ENCODE peak calls at places on chromosomes 16 and 17, in seven cellular contexts. V, R, B, Q, M, D and F are unnamed samples.

GRCh38 chr17:74659898-74660297 is 36.4 kb upstream of the CD300E start:
- DNase-seq in V (no peak), R (no peak), B (no peak), Q (no peak), M (no peak), D (no peak), F (no peak)

GRCh38 chr17:68054296-68054900 is 18.9 kb downstream of the KPNA2 start:
- DNase-seq in V (peak), R (no peak), B (no peak), Q (no peak), M (no peak), D (no peak), F (peak)

GRCh38 chr17:72920513-72920912 is 172.0 kb downstream of the SLC39A11 start:
- DNase-seq in V (no peak), R (no peak), B (no peak), Q (no peak), M (no peak), D (no peak), F (no peak)

GRCh38 chr16:62870554-62870953 is 834.3 kb upstream of the CDH8 start:
- DNase-seq in V (no peak), R (no peak), B (no peak), Q (no peak), M (no peak), D (no peak), F (no peak)

GRCh38 chr16:84740596-84741071 is 40.8 kb downstream of the USP10 start:
- DNase-seq in V (no peak), R (peak), B (no peak), Q (no peak), M (no peak), D (no peak), F (peak)

GRCh38 chr17:1256699-1257098 is 13.5 kb upstream of the BHLHA9 start:
- DNase-seq in V (no peak), R (peak), B (no peak), Q (no peak), M (no peak), D (no peak), F (no peak)

GRCh38 chr17:3886776-3887175 is 6.1 kb downstream of the CAMKK1 start:
- DNase-seq in V (peak), R (peak), B (peak), Q (no peak), M (no peak), D (no peak), F (no peak)

GRCh38 chr17:78826836-78827509 is 13.6 kb downstream of the USP36 start:
- DNase-seq in V (no peak), R (peak), B (no peak), Q (no peak), M (no peak), D (no peak), F (no peak)

GRCh38 chr17:64950871-64951270 is 31.6 kb upstream of the LRRC37A3 start:
- DNase-seq in V (peak), R (no peak), B (no peak), Q (no peak), M (no peak), D (no peak), F (no peak)

GRCh38 chr16:89174055-89174827 is 2.7 kb downstream of the CDH15 start:
- DNase-seq in V (no peak), R (no peak), B (no peak), Q (no peak), M (no peak), D (no peak), F (no peak)

GRCh38 chr16:82016268-82016667 is 5.0 kb upstream of the SDR42E1 start:
- DNase-seq in V (peak), R (no peak), B (no peak), Q (peak), M (no peak), D (no peak), F (no peak)

GRCh38 chr16:90026135-90026534 is 6.9 kb upstream of the DBNDD1 start:
- DNase-seq in V (no peak), R (no peak), B (no peak), Q (no peak), M (no peak), D (no peak), F (no peak)

GRCh38 chr16:85673529-85674417 is 15.0 kb downstream of the GINS2 start:
- DNase-seq in V (peak), R (peak), B (no peak), Q (no peak), M (no peak), D (peak), F (no peak)

GRCh38 chr16:19883296-19883951 is 1.2 kb downstream of the GPRC5B start:
- DNase-seq in V (peak), R (peak), B (peak), Q (no peak), M (no peak), D (no peak), F (peak)

GRCh38 chr16:57867000-57867561 is 64.8 kb upstream of the KIFC3 start:
- DNase-seq in V (no peak), R (no peak), B (no peak), Q (no peak), M (no peak), D (no peak), F (no peak)

GRCh38 chr16:13322357-13322756 is 421.0 kb downstream of the SHISA9 start:
- DNase-seq in V (no peak), R (no peak), B (no peak), Q (no peak), M (no peak), D (no peak), F (no peak)

GRCh38 chr16:67959930-67960329 is 8.5 kb downstream of the SLC12A4 start:
- DNase-seq in V (no peak), R (no peak), B (no peak), Q (no peak), M (no peak), D (no peak), F (no peak)

GRCh38 chr16:4369006-4369766 is 2.5 kb upstream of the VASN start:
- DNase-seq in V (no peak), R (no peak), B (no peak), Q (no peak), M (no peak), D (peak), F (peak)

GRCh38 chr16:4454618-4455017 is 19.8 kb downstream of the NMRAL1 start:
- DNase-seq in V (no peak), R (no peak), B (no peak), Q (no peak), M (no peak), D (no peak), F (no peak)

GRCh38 chr17:20010099-20010863 is 1.1 kb downstream of the SPECC1 start:
- DNase-seq in V (peak), R (peak), B (no peak), Q (peak), M (no peak), D (no peak), F (peak)

GRCh38 chr17:28711723-28712036 is at the start of gene PROCA1:
- DNase-seq in V (no peak), R (no peak), B (no peak), Q (no peak), M (no peak), D (no peak), F (no peak)
- H3K4me3 ChIP-seq in V (peak), R (peak), B (peak), Q (peak), M (peak), D (peak), F (peak)

GRCh38 chr17:34254146-34254545 is 939 bp upstream of the CCL2 start:
- DNase-seq in V (peak), R (no peak), B (peak), Q (peak), M (no peak), D (no peak), F (no peak)

GRCh38 chr17:34255841-34256240 is 756 bp downstream of the CCL2 start:
- DNase-seq in V (no peak), R (no peak), B (no peak), Q (no peak), M (no peak), D (no peak), F (no peak)

GRCh38 chr17:34255381-34255732 is 272 bp downstream of the CCL2 start:
- DNase-seq in V (no peak), R (no peak), B (no peak), Q (no peak), M (no peak), D (no peak), F (no peak)

GRCh38 chr17:34252890-34253525 is 2.1 kb upstream of the CCL2 start:
- DNase-seq in V (no peak), R (no peak), B (no peak), Q (no peak), M (no peak), D (no peak), F (no peak)

DNA sequence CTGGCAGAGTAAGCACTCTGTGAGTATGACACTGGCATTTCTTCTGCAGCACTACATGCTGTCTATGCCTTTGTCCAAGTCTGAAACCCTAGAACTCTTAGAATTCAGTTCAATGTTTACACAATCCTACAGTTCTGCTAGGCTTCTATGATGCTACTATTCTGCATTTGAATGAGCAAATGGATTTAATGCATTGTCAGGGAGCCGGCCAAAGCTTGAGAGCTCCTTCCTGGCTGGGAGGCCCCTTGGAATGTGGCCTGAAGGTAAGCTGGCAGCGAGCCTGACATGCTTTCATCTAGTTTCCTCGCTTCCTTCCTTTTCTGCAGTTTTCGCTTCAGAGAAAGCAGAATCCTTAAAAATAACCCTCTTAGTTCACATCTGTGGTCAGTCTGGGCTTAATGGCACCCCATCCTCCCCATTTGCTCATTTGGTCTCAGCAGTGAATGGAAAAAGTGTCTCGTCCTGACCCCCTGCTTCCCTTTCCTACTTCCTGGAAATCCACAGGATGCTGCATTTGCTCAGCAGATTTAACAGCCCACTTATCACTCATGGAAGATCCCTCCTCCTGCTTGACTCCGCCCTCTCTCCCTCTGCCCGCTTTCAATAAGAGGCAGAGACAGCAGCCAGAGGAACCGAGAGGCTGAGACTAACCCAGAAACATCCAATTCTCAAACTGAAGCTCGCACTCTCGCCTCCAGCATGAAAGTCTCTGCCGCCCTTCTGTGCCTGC is at the start of gene CCL2:
- DNase-seq in V (peak), R (peak), B (peak), Q (peak), M (no peak), D (no peak), F (peak)
- H3K4me3 ChIP-seq in V (peak), R (peak), B (no peak), Q (peak), M (no peak), D (peak), F (no peak)

GRCh38 chr17:35726609-35727460 is 4.6 kb upstream of the RASL10B start:
- DNase-seq in V (peak), R (peak), B (no peak), Q (no peak), M (no peak), D (no peak), F (peak)

GRCh38 chr17:35727635-35728034 is 3.8 kb upstream of the RASL10B start:
- DNase-seq in V (no peak), R (no peak), B (no peak), Q (no peak), M (no peak), D (no peak), F (no peak)

GRCh38 chr17:35730400-35731005 is 936 bp upstream of the RASL10B start:
- DNase-seq in V (no peak), R (no peak), B (no peak), Q (no peak), M (no peak), D (no peak), F (no peak)

GRCh38 chr17:35729405-35729833 is 2.0 kb upstream of the RASL10B start:
- DNase-seq in V (no peak), R (no peak), B (no peak), Q (no peak), M (no peak), D (no peak), F (no peak)

GRCh38 chr17:35728551-35728950 is 2.9 kb upstream of the RASL10B start:
- DNase-seq in V (no peak), R (no peak), B (no peak), Q (no peak), M (no peak), D (no peak), F (no peak)
- H3K4me3 ChIP-seq in V (no peak), R (no peak), B (no peak), Q (no peak), M (no peak), D (no peak), F (no peak)

GRCh38 chr17:41060052-41060604 is at the start of gene KRTAP2-3:
- DNase-seq in V (peak), R (no peak), B (no peak), Q (peak), M (peak), D (no peak), F (no peak)
- H3K4me3 ChIP-seq in V (no peak), R (no peak), B (no peak), Q (no peak), M (no peak), D (no peak), F (no peak)

DNA sequence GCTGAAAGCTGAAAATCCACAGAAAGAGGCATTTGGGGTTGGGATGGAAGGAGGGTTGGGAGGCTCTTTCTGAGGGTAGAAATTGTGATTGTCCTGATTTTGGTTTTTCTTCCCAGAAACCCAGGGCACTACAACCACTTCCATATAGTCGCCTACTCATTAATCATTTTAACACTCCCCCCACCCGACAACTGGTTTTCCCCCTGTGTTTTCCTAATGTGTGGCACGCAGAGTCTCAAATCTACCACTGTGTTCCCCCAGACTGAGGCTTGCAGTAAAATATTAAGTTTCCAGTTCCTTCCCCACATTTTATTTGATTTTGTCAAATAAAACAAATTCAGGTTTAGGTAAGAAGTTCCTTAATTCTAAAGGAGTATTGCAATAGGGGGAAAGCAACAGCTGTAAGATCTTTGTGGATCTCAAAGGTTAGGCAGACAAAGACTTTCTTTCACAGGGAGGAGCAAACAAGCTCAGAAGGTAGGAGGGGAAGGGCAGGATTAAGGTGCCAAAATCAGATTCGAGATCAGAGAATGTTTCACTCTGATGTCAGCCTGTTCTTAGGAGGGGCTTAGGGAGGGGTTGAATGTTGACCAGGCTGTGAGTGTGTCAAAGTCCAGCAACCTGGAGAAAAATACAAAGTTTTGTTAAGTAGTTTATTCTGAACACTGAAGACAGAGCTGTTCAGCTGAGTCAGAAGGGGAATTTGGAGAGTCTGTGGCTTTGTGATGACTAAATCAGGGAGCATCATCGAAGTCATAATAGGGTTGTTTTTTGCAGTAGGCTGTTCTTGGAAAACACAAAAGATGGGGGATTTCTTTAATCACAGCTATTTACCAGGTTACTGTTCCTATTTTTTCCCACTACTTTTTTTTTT is 3.6 kb downstream of the ZNF267 start:
- DNase-seq in V (peak), R (no peak), B (no peak), Q (peak), M (peak), D (no peak), F (peak)
- H3K4me3 ChIP-seq in V (peak), R (peak), B (no peak), Q (no peak), M (no peak), D (peak), F (no peak)

DNA sequence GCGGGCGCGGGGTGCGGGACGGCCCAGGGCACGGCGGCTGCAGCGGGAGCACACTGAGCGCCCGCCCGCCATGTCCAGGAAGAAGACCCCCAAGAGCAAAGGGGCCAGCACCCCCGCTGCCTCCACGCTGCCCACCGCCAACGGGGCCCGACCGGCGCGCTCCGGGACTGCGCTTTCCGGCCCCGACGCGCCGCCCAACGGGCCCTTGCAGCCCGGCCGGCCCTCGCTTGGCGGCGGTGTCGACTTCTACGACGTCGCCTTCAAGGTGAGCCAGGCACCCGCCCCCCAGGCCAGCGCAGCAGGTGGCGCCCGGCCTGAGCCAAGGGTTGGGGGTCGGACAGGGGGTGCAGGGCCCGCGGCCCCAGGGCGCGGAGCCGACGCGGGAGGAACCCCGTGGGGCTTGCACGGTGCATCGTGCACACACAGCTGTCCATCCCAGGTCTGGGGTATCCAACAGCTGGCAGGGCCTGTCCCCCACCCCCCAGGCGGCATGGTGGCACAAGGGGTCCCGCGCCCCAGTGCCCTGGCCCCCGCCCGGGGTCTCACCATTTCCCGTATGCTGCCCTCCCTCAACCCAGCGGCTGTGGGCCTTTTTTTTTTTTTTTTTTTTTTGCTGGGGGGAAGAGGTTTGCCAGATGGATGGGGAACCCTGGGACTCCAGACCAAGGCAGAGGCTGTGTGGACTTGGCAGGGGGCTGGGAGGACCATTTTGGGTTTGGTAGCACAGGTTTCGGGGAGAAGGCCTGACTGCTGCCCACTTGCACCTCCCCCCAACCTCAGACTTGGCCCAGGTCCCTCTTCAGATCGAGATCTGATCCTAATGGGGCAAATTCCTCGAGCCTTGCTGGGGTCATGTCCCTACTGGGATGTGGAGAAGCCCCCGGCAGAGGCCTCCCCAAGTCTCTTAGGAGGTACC is 547 bp downstream of the RAB26 start:
- DNase-seq in V (no peak), R (peak), B (no peak), Q (peak), M (no peak), D (no peak), F (peak)
- H3K4me3 ChIP-seq in V (peak), R (peak), B (no peak), Q (peak), M (no peak), D (peak), F (no peak)

GRCh38 chr16:1330931-1331711 is 2.3 kb upstream of the BAIAP3 start:
- DNase-seq in V (no peak), R (no peak), B (no peak), Q (no peak), M (no peak), D (no peak), F (no peak)
- H3K4me3 ChIP-seq in V (peak), R (peak), B (no peak), Q (no peak), M (no peak), D (peak), F (no peak)

GRCh38 chr17:56979091-56979480 is 1.2 kb downstream of the SCPEP1 start:
- DNase-seq in V (no peak), R (no peak), B (no peak), Q (no peak), M (no peak), D (no peak), F (no peak)
- H3K4me3 ChIP-seq in V (peak), R (peak), B (no peak), Q (no peak), M (no peak), D (peak), F (peak)